ENCODE peak calls at places on chromosome 3, in eight cellular contexts. N is fibroblast of lung, Y is cardiac muscle cell, O is heart left ventricle, M is ovary, B is colonic mucosa, G is PC-9, I is PC-3. X is an unnamed sample.

GRCh38 chr3:38843898-38844297 is 27.9 kb upstream of the SCN10A start:
- DNase-seq in N (peak), Y (peak), O (no peak), M (no peak), B (no peak), G (no peak), I (peak), X (no peak)

GRCh38 chr3:124158174-124158812 is 166.4 kb upstream of the ROPN1 start:
- DNase-seq in N (no peak), Y (no peak), O (no peak), M (no peak), B (no peak), G (no peak), I (no peak), X (no peak)

GRCh38 chr3:111285691-111286090 is 214.1 kb downstream of the NECTIN3 start:
- DNase-seq in N (no peak), Y (no peak), O (no peak), M (no peak), B (no peak), G (no peak), I (no peak), X (no peak)

GRCh38 chr3:156761007-156761406 is 65.1 kb upstream of the LEKR1 start:
- DNase-seq in N (no peak), Y (no peak), O (no peak), M (no peak), B (no peak), G (no peak), I (no peak), X (no peak)

GRCh38 chr3:102092617-102093466 is 243.5 kb downstream of the NFKBIZ start:
- DNase-seq in N (no peak), Y (peak), O (no peak), M (no peak), B (no peak), G (no peak), I (peak), X (no peak)

GRCh38 chr3:187518616-187519015 is 150.4 kb downstream of the RTP4 start:
- DNase-seq in N (no peak), Y (no peak), O (no peak), M (no peak), B (no peak), G (no peak), I (no peak), X (no peak)

GRCh38 chr3:46551615-46552014 is 14.5 kb downstream of the LRRC2 start:
- DNase-seq in N (no peak), Y (no peak), O (no peak), M (no peak), B (peak), G (peak), I (peak), X (no peak)

GRCh38 chr3:116318370-116318769 is 126.9 kb downstream of the LSAMP start:
- DNase-seq in N (no peak), Y (no peak), O (no peak), M (no peak), B (no peak), G (no peak), I (no peak), X (no peak)

GRCh38 chr3:50930371-50931208 is 255.9 kb downstream of the DOCK3 start:
- DNase-seq in N (no peak), Y (no peak), O (peak), M (no peak), B (no peak), G (no peak), I (no peak), X (no peak)

GRCh38 chr3:46566040-46566631 is at the start of gene LRRC2:
- DNase-seq in N (peak), Y (peak), O (peak), M (peak), B (peak), G (no peak), I (peak), X (no peak)

GRCh38 chr3:134252766-134253165 is 2.1 kb upstream of the RYK start:
- DNase-seq in N (no peak), Y (no peak), O (no peak), M (no peak), B (no peak), G (no peak), I (no peak), X (no peak)

GRCh38 chr3:9352917-9353823 is 9.7 kb upstream of the THUMPD3 start:
- DNase-seq in N (peak), Y (peak), O (no peak), M (peak), B (peak), G (peak), I (peak), X (peak)

GRCh38 chr3:89740881-89741177 is 633.4 kb downstream of the EPHA3 start:
- DNase-seq in N (peak), Y (no peak), O (no peak), M (no peak), B (no peak), G (no peak), I (peak), X (no peak)

GRCh38 chr3:156148946-156149348 is 28.6 kb downstream of the KCNAB1 start:
- DNase-seq in N (peak), Y (no peak), O (no peak), M (no peak), B (no peak), G (no peak), I (no peak), X (no peak)

GRCh38 chr3:47260605-47261004 is 22.0 kb downstream of the KIF9 start:
- DNase-seq in N (no peak), Y (no peak), O (no peak), M (peak), B (no peak), G (no peak), I (no peak), X (no peak)

GRCh38 chr3:126136428-126137220 is 43.8 kb downstream of the ALDH1L1 start:
- DNase-seq in N (no peak), Y (no peak), O (peak), M (peak), B (peak), G (no peak), I (no peak), X (no peak)

GRCh38 chr3:20340324-20340928 is 154.4 kb upstream of the SGO1 start:
- DNase-seq in N (peak), Y (peak), O (peak), M (peak), B (peak), G (peak), I (peak), X (peak)
- H3K4me3 ChIP-seq in N (peak), Y (no peak), O (no peak), M (no peak), B (no peak), G (no peak), I (no peak), X (no peak)

DNA sequence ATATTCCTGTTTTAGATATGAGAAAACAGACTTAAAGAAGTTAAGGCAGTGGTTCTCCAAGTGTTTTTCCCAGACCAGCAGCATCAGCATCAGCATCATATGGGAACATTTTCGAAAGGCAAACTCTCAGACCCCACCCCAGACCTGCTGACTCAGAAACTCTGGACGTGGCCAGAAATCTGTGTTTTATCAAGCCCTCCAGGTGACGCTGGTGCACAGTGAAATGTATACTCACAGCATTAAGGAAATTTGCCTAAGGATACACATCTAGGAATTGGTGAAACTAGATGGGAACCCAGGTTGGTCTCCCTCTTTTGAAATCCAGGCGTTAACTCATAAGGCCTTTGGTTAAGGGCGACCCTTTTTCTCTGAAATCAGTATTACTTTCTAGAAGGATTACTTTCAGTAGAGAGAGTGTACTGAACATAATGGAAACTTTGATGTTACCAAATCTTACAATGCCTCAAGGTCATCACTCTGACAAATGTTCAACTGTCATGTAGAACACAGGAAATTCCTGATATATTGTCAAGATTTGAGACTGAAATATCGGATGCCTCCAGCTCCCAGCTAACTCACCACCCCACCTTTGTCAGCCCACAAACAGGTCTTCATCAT is 910.2 kb downstream of the ROBO1 start:
- DNase-seq in N (no peak), Y (no peak), O (no peak), M (no peak), B (no peak), G (no peak), I (peak), X (no peak)
- TF ChIP-seq CTCF in N (no peak), Y (peak), O (no peak), M (no peak), B (no peak), G (no peak), I (peak), X (no peak)

DNA sequence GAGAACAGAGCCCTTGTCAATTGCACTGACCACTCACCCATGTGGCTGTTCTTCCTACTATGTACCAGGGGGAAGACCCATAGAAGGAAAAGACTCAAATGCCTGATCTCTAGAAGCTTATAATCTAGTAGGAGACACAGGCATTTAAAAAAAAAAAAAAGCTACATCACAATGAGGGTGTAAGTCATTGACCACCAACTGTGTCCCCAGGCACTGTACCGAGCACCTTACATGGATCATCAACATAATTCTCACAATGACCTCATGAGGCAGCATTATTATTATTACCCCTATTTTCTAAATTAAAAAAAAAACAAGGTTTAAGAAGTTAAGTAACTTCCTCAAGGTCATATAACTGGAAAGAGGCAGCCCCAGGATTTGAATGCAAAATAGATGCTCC is 247.4 kb downstream of the SHOX2 start:
- DNase-seq in N (no peak), Y (no peak), O (no peak), M (no peak), B (no peak), G (no peak), I (peak), X (no peak)
- H3K4me3 ChIP-seq in N (no peak), Y (no peak), O (no peak), M (no peak), B (no peak), G (no peak), I (no peak), X (no peak)

GRCh38 chr3:42908675-42909074 is 2.7 kb downstream of the ZNF662 start:
- DNase-seq in N (no peak), Y (no peak), O (no peak), M (no peak), B (no peak), G (no peak), I (no peak), X (no peak)
- TF ChIP-seq CTCF in N (no peak), Y (no peak), O (no peak), M (no peak), B (no peak), G (no peak), I (no peak), X (no peak)

GRCh38 chr3:29686889-29687592 is 406.2 kb downstream of the RBMS3 start:
- DNase-seq in N (peak), Y (no peak), O (no peak), M (no peak), B (no peak), G (no peak), I (no peak), X (no peak)
- H3K4me3 ChIP-seq in N (no peak), Y (no peak), O (no peak), M (no peak), B (no peak), G (no peak), I (no peak), X (no peak)

GRCh38 chr3:13010770-13011169 is 62.5 kb downstream of the IQSEC1 start:
- DNase-seq in N (no peak), Y (no peak), O (no peak), M (no peak), B (no peak), G (no peak), I (no peak), X (no peak)

GRCh38 chr3:13013151-13013561 is 60.1 kb downstream of the IQSEC1 start:
- DNase-seq in N (no peak), Y (no peak), O (no peak), M (no peak), B (no peak), G (no peak), I (no peak), X (no peak)

GRCh38 chr3:13013595-13013993 is 59.6 kb downstream of the IQSEC1 start:
- DNase-seq in N (no peak), Y (no peak), O (no peak), M (no peak), B (no peak), G (no peak), I (no peak), X (no peak)

GRCh38 chr3:13011369-13012227 is 61.6 kb downstream of the IQSEC1 start:
- DNase-seq in N (no peak), Y (peak), O (no peak), M (no peak), B (peak), G (peak), I (peak), X (no peak)

GRCh38 chr3:13012228-13012691 is 61.0 kb downstream of the IQSEC1 start:
- DNase-seq in N (peak), Y (no peak), O (peak), M (no peak), B (peak), G (no peak), I (no peak), X (no peak)
- TF ChIP-seq CTCF in N (no peak), Y (no peak), O (no peak), M (no peak), B (no peak), G (no peak), I (no peak), X (no peak)

GRCh38 chr3:149199474-149199873 is 22.2 kb downstream of the CP start:
- DNase-seq in N (peak), Y (no peak), O (no peak), M (no peak), B (no peak), G (no peak), I (peak), X (no peak)
- H3K4me3 ChIP-seq in N (no peak), Y (no peak), O (no peak), M (no peak), B (no peak), G (no peak), I (no peak), X (no peak)

DNA sequence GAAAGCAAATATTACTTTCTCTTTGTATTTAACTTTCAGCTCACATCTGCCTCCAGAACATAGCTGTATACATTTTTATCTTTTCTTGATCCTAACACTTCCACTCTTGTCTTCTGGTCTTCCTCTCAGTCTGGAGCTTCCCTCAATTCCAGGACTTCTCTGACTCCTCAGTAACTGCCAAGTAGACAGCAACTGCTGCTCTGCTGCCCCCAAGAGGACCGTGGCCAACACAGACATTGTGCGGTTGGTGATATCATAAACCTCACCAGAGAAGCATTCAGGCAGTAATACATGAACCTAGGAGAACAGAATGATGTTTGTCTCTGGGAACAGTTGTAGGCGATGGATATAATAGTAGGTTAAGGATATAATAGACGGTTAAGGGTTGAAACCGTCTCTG is 45.2 kb upstream of the FGF12 start:
- DNase-seq in N (no peak), Y (peak), O (no peak), M (no peak), B (no peak), G (peak), I (peak), X (peak)
- TF ChIP-seq CTCF in N (peak), Y (peak), O (peak), M (no peak), B (no peak), G (peak), I (peak), X (peak)

DNA sequence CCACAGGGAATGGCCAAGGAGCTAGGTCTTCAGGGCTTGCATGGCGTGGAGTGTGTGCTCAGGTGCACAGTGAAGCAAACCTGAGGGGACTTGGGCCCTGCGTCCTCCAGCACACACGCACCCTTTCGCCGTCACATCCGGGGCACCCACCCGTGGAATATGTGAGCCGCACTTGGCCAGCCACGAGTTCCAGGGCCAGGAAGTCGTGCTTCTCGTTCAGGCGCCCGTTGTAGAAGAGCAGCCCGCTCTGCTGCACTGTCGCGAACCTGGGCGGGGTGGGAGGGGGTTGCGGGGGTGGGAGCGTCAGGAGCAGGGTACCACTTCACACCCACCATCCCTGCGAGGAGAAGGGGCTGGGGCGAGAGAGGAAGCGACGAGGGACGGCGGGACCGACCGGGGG is 7.1 kb downstream of the CELSR3 start:
- DNase-seq in N (no peak), Y (no peak), O (no peak), M (no peak), B (no peak), G (no peak), I (no peak), X (no peak)
- H3K4me3 ChIP-seq in N (no peak), Y (peak), O (peak), M (peak), B (peak), G (no peak), I (no peak), X (no peak)

GRCh38 chr3:185270262-185270955 is 16.6 kb upstream of the EHHADH start:
- DNase-seq in N (peak), Y (peak), O (no peak), M (no peak), B (peak), G (no peak), I (peak), X (no peak)
- TF ChIP-seq CTCF in N (peak), Y (peak), O (no peak), M (no peak), B (peak), G (peak), I (peak), X (peak)